ENCODE peak calls at places on chromosomes 12 and 14, in seven cellular contexts. N, L, D, P, U, Q and Y are unnamed samples.

GRCh38 chr14:22314183-22314820 is 274.7 kb downstream of the DAD1 start:
- DNase-seq in P (no peak), Q (peak), N (peak), L (no peak), U (peak), D (peak), Y (peak)

GRCh38 chr14:63276492-63277342 is 42.0 kb downstream of the GPHB5 start:
- DNase-seq in U (peak), N (peak), D (peak), Q (peak), L (no peak), P (no peak), Y (peak)

GRCh38 chr12:103854372-103854973 is 13.4 kb upstream of the NT5DC3 start:
- DNase-seq in N (no peak), Q (no peak), U (no peak), D (no peak), P (no peak), L (no peak), Y (no peak)

GRCh38 chr12:70353780-70354640 is 12.1 kb upstream of the KCNMB4 start:
- DNase-seq in U (no peak), Q (no peak), N (no peak), P (no peak), L (no peak), D (no peak), Y (no peak)

GRCh38 chr12:90910958-90911357 is 44.0 kb downstream of the CCER1 start:
- DNase-seq in P (no peak), N (no peak), D (peak), Q (no peak), U (no peak), L (no peak), Y (no peak)

GRCh38 chr14:78157855-78158436 is 12.2 kb upstream of the NRXN3 start:
- DNase-seq in N (no peak), L (peak), D (no peak), Q (peak), P (no peak), U (no peak), Y (peak)

GRCh38 chr12:32322354-32322753 is 77.0 kb upstream of the FGD4 start:
- DNase-seq in D (no peak), L (no peak), U (no peak), P (no peak), N (no peak), Q (no peak), Y (no peak)

GRCh38 chr14:28902930-28903329 is 136.3 kb downstream of the FOXG1 start:
- DNase-seq in D (no peak), Q (no peak), P (no peak), L (no peak), N (no peak), U (no peak), Y (no peak)

GRCh38 chr14:94112513-94113060 is 2.1 kb downstream of the IFI27 start:
- DNase-seq in P (no peak), Q (no peak), D (no peak), N (no peak), L (no peak), U (no peak), Y (no peak)

GRCh38 chr12:90366286-90366685 is 588.7 kb downstream of the CCER1 start:
- DNase-seq in L (no peak), D (peak), Q (no peak), N (no peak), U (no peak), P (no peak), Y (no peak)

GRCh38 chr12:53766881-53767280 is 15.1 kb upstream of the CISTR start:
- DNase-seq in Q (no peak), U (no peak), L (no peak), P (no peak), N (no peak), D (no peak), Y (no peak)

GRCh38 chr12:46064548-46064947 is 74.2 kb upstream of the SCAF11 start:
- DNase-seq in D (no peak), N (no peak), U (no peak), P (no peak), Q (no peak), L (no peak), Y (no peak)

GRCh38 chr14:34482463-34482862 is 20.4 kb upstream of the SPTSSA start:
- DNase-seq in U (no peak), Q (no peak), N (no peak), D (no peak), P (no peak), L (no peak), Y (no peak)

GRCh38 chr12:4969405-4969804 is 59.7 kb downstream of the KCNA1 start:
- DNase-seq in L (no peak), Q (no peak), D (no peak), U (no peak), P (no peak), N (no peak), Y (no peak)

GRCh38 chr12:30978639-30979038 is 52.1 kb downstream of the TSPAN11 start:
- DNase-seq in L (no peak), D (no peak), Q (no peak), N (no peak), P (no peak), U (peak), Y (no peak)

GRCh38 chr14:76759589-76759988 is 1.7 kb upstream of the VASH1 start:
- DNase-seq in P (no peak), L (peak), Q (no peak), N (no peak), D (no peak), U (peak), Y (no peak)

GRCh38 chr12:53253298-53253697 is 14.8 kb upstream of the ESPL1 start:
- DNase-seq in N (no peak), L (no peak), U (no peak), D (no peak), Q (no peak), P (no peak), Y (no peak)

GRCh38 chr12:1189163-1189562 is 198.1 kb downstream of the ERC1 start:
- DNase-seq in Q (no peak), P (no peak), U (no peak), D (no peak), L (no peak), N (peak), Y (no peak)

GRCh38 chr14:76918751-76919421 is 92.7 kb downstream of the LRRC74A start:
- DNase-seq in D (peak), Q (peak), U (peak), L (peak), P (no peak), N (peak), Y (peak)

GRCh38 chr14:31461545-31461944 is 4.2 kb upstream of the DTD2 start:
- DNase-seq in L (no peak), Q (no peak), U (no peak), D (no peak), N (no peak), P (no peak), Y (no peak)

GRCh38 chr12:78759387-78759786 is 105.2 kb upstream of the SYT1 start:
- DNase-seq in P (no peak), Q (peak), U (no peak), N (peak), D (peak), L (no peak), Y (no peak)

GRCh38 chr12:120101182-120101581 is 15.4 kb downstream of the RAB35 start:
- DNase-seq in L (no peak), P (no peak), Q (no peak), D (no peak), U (peak), N (no peak), Y (no peak)

DNA sequence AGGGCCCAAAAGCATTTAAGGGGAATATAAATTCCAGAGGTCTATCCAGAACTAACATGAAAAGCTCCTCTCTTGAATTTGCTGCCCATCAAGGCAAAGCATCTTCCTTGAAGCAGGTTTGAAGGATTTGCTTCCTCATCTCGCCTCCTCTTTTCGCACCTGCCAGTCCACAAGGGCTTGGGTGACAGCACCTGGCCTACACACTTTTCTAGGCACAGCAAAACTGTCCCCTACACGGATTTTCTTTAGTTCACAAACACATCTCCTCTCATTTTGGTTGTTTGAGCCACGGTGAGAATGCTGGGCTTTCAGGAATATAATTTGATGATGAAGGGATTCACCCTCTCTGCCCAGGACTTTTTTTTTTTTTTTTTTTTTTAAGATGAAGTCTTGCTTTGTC is 36.9 kb upstream of the ATP23 start:
- DNase-seq in D (no peak), Q (no peak), L (no peak), P (no peak), N (no peak), U (no peak), Y (no peak)
- TF ChIP-seq MAX in D (no peak), Q (no peak), L (no peak), P (no peak), N (no peak), U (no peak), Y (no peak)

GRCh38 chr14:104333903-104334811 is 195.8 kb downstream of the KIF26A start:
- DNase-seq in L (no peak), U (no peak), D (no peak), N (no peak), P (no peak), Q (no peak), Y (no peak)

GRCh38 chr14:104329793-104330192 is 191.4 kb downstream of the KIF26A start:
- DNase-seq in N (no peak), U (no peak), D (no peak), Q (no peak), L (no peak), P (no peak), Y (no peak)

GRCh38 chr14:104334812-104335161 is 196.4 kb downstream of the KIF26A start:
- DNase-seq in D (no peak), L (no peak), U (no peak), Q (no peak), P (no peak), N (no peak), Y (no peak)

GRCh38 chr14:104332634-104333270 is 194.4 kb downstream of the KIF26A start:
- DNase-seq in Q (no peak), L (no peak), N (no peak), D (no peak), P (no peak), U (no peak), Y (no peak)

GRCh38 chr14:104331871-104332605 is 193.7 kb downstream of the KIF26A start:
- DNase-seq in D (no peak), P (no peak), N (peak), U (no peak), L (no peak), Q (no peak), Y (peak)
- TF ChIP-seq MAX in D (no peak), P (no peak), N (no peak), U (no peak), L (no peak), Q (no peak), Y (no peak)

GRCh38 chr12:3661028-3661427 is 91.9 kb downstream of the CRACR2A start:
- DNase-seq in L (no peak), U (no peak), P (no peak), D (no peak), N (no peak), Q (peak), Y (no peak)
- TF ChIP-seq MAX in L (no peak), U (no peak), P (no peak), D (no peak), N (no peak), Q (no peak), Y (no peak)

GRCh38 chr14:90503582-90503981 is 106.8 kb downstream of the CALM1 start:
- DNase-seq in L (no peak), U (peak), D (no peak), Q (no peak), N (no peak), P (no peak), Y (no peak)
- TF ChIP-seq MAX in L (no peak), U (no peak), D (no peak), Q (no peak), N (no peak), P (no peak), Y (no peak)

GRCh38 chr14:61438036-61438435 is 116.7 kb downstream of the PRKCH start:
- DNase-seq in U (no peak), P (no peak), D (no peak), N (no peak), L (no peak), Q (no peak), Y (no peak)

GRCh38 chr14:61437383-61437782 is 116.0 kb downstream of the PRKCH start:
- DNase-seq in L (no peak), U (no peak), N (no peak), D (no peak), Q (no peak), P (no peak), Y (no peak)

GRCh38 chr14:61438497-61438859 is 117.1 kb downstream of the PRKCH start:
- DNase-seq in N (peak), D (no peak), P (no peak), U (no peak), Q (no peak), L (no peak), Y (no peak)

GRCh38 chr14:61439779-61440418 is 118.5 kb downstream of the PRKCH start:
- DNase-seq in L (no peak), Q (no peak), N (no peak), P (no peak), U (no peak), D (no peak), Y (no peak)

DNA sequence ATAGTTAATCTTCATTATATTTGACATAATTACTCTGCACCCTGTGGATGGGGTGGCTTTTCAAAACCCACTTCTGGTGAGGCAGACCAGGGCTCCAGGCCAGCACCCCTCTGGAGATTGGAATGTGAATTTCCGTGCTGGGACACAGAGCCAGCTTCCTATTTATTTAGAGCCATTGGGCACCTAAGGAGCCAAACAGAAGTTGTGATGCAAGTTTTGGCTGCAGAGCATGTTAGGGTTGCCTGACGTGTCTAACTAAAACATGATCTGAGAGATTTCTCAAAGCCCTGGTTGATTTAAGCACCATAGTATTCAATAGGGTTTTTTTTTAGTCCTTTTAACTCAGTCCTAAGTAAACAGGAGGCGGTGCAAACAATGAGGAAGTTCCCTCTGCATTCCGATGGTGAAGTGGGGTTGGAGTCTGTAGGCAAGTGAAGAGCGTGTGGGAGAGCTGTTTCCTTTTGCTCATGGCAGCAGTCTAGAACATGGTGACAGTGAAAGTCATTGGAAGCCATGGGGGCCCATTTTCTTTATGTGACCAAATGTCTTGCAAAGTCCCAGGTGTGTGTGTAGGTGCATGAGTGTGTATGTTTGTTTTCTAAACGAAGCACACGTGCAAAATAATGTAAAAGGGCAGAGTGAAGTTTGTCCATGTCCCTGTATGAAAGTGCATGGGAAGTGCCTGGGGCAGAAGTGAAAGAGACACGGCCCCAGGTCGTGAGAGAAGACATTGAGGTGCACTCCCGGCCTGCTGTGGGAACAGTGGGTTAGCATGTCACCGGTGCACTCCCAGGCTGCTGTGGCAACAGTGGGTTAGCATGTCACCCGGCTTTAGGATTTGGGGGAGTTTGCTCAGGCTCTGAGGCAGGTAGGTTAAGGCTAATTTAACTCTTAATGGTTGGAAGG is 117.7 kb downstream of the PRKCH start:
- DNase-seq in U (no peak), L (peak), D (peak), P (no peak), N (peak), Q (peak), Y (peak)
- TF ChIP-seq MAX in U (no peak), L (no peak), D (no peak), P (no peak), N (no peak), Q (no peak), Y (no peak)

GRCh38 chr12:132429932-132430643 is 59.9 kb upstream of the FBRSL1 start:
- DNase-seq in D (no peak), L (peak), N (peak), Q (no peak), U (no peak), P (no peak), Y (peak)
- TF ChIP-seq MAX in D (no peak), L (no peak), N (no peak), Q (no peak), U (no peak), P (peak), Y (peak)

GRCh38 chr14:27528328-27528727 is 930.5 kb upstream of the NOVA1 start:
- DNase-seq in L (no peak), Q (peak), N (peak), P (no peak), U (peak), D (peak), Y (no peak)
- TF ChIP-seq MAX in L (no peak), Q (no peak), N (no peak), P (no peak), U (no peak), D (no peak), Y (no peak)

GRCh38 chr14:20274062-20274461 is 31.7 kb downstream of the TTC5 start:
- DNase-seq in N (no peak), U (no peak), Q (no peak), P (no peak), D (no peak), L (no peak), Y (no peak)

GRCh38 chr14:20278414-20278813 is 27.3 kb downstream of the TTC5 start:
- DNase-seq in D (peak), Q (no peak), P (no peak), L (no peak), N (no peak), U (peak), Y (no peak)
- TF ChIP-seq MAX in D (no peak), Q (no peak), P (no peak), L (no peak), N (no peak), U (no peak), Y (no peak)

GRCh38 chr14:91307652-91308051 is 63.1 kb upstream of the GPR68 start:
- DNase-seq in P (no peak), Q (no peak), D (no peak), N (no peak), L (no peak), U (no peak), Y (no peak)
- TF ChIP-seq MAX in P (no peak), Q (no peak), D (peak), N (no peak), L (no peak), U (no peak), Y (no peak)